ENCODE peak calls at places on chromosomes 11 and 22, in eight cellular contexts. Y is BE2C, E is GM20000, S is mammary epithelial cell, R is fibroblast of the aortic adventitia, D is PC-3, B is HL-60, A is lower lobe of right lung. G is an unnamed sample.

GRCh38 chr22:43289976-43290663 is 53.1 kb downstream of the SCUBE1 start:
- DNase-seq in Y (peak), E (no peak), S (peak), R (peak), D (no peak), B (peak), A (peak), G (no peak)

GRCh38 chr11:20105427-20105826 is 54.8 kb downstream of the DBX1 start:
- DNase-seq in Y (no peak), E (no peak), S (no peak), R (no peak), D (no peak), B (no peak), A (no peak), G (no peak)

GRCh38 chr11:12707500-12707880 is 33.3 kb downstream of the TEAD1 start:
- DNase-seq in Y (no peak), E (no peak), S (no peak), R (no peak), D (no peak), B (no peak), A (no peak), G (no peak)

GRCh38 chr22:31526275-31526674 is 29.9 kb downstream of the SFI1 start:
- DNase-seq in Y (no peak), E (no peak), S (no peak), R (no peak), D (no peak), B (no peak), A (no peak), G (no peak)

GRCh38 chr11:10181811-10182210 is 112.2 kb downstream of the SBF2 start:
- DNase-seq in Y (no peak), E (peak), S (no peak), R (peak), D (peak), B (no peak), A (no peak), G (peak)

GRCh38 chr11:45272701-45273100 is 13.4 kb downstream of the SYT13 start:
- DNase-seq in Y (no peak), E (no peak), S (peak), R (no peak), D (peak), B (no peak), A (no peak), G (no peak)

GRCh38 chr11:58592760-58593472 is 14.1 kb downstream of the ZFP91 start:
- DNase-seq in Y (no peak), E (no peak), S (peak), R (no peak), D (peak), B (no peak), A (no peak), G (no peak)

GRCh38 chr22:25057013-25057881 is 104.7 kb downstream of the KIAA1671 start:
- DNase-seq in Y (peak), E (peak), S (peak), R (peak), D (peak), B (peak), A (peak), G (peak)

GRCh38 chr11:9562716-9563115 is 10.8 kb upstream of the WEE1 start:
- DNase-seq in Y (no peak), E (no peak), S (peak), R (no peak), D (peak), B (no peak), A (no peak), G (no peak)

GRCh38 chr22:40739723-40740122 is 60.4 kb downstream of the MCHR1 start:
- DNase-seq in Y (no peak), E (no peak), S (peak), R (no peak), D (no peak), B (no peak), A (no peak), G (no peak)

GRCh38 chr11:106152824-106153223 is 75.4 kb downstream of the AASDHPPT start:
- DNase-seq in Y (no peak), E (no peak), S (peak), R (peak), D (peak), B (no peak), A (no peak), G (no peak)

GRCh38 chr11:16924462-16924825 is 89.8 kb downstream of the PLEKHA7 start:
- DNase-seq in Y (no peak), E (peak), S (no peak), R (no peak), D (no peak), B (no peak), A (no peak), G (peak)

GRCh38 chr11:121295246-121296007 is 2.9 kb downstream of the SC5D start:
- DNase-seq in Y (no peak), E (no peak), S (no peak), R (no peak), D (no peak), B (no peak), A (no peak), G (no peak)

GRCh38 chr11:108733479-108734116 is 68.7 kb downstream of the DDX10 start:
- DNase-seq in Y (no peak), E (peak), S (peak), R (peak), D (peak), B (peak), A (no peak), G (peak)

GRCh38 chr11:118622376-118623290 is 15.2 kb downstream of the PHLDB1 start:
- DNase-seq in Y (peak), E (no peak), S (peak), R (peak), D (peak), B (no peak), A (peak), G (no peak)

DNA sequence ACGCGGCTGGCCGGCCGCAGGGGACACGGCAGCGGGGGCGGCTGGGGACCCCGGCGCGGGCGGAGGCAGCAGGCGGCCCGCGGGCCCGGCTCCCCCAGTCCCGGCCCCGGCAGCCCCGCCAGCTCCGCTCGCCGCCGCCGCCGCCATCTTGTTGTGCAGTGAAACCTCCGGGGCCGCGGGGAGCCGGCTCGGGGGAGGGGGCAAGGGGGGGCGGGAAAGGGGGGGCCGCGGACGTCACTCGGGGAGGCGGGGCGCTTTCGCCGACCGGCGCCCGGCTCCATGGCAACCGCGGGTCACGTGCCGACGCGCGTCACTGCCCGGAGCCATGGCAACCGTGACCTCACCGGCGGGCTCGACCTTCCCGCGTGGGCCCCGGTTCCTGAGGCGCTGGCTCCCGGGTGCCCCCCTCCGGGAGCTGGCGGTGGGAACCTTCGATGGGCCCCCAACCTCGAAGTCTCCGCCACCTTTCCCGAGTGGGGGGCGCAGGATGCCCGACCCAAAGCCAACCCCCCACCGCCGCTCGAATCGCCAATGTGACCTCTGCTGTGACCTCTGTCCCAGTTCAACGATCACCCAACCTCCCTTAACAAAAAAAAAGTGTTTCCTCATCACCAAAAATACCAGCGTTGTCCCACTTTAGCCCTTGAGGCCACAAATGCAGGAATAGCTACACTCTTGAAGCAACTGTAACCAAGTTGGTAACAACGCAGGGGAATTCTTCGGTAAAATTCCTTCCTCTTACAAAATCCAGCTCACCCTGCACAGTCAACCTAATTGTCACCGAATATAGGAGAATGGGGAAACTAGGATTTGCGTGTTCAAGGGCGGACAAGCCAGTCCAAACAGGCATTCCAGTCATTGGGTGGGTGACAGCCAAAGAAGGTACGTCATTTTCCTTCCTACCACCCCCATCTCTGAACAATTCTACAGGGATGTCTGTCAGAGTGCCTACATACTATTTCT is at the start of gene SIK3:
- DNase-seq in Y (peak), E (peak), S (peak), R (peak), D (peak), B (peak), A (peak), G (peak)
- TF ChIP-seq CTCF in Y (no peak), E (peak), S (peak), R (peak), D (no peak), B (no peak), A (no peak), G (peak)

DNA sequence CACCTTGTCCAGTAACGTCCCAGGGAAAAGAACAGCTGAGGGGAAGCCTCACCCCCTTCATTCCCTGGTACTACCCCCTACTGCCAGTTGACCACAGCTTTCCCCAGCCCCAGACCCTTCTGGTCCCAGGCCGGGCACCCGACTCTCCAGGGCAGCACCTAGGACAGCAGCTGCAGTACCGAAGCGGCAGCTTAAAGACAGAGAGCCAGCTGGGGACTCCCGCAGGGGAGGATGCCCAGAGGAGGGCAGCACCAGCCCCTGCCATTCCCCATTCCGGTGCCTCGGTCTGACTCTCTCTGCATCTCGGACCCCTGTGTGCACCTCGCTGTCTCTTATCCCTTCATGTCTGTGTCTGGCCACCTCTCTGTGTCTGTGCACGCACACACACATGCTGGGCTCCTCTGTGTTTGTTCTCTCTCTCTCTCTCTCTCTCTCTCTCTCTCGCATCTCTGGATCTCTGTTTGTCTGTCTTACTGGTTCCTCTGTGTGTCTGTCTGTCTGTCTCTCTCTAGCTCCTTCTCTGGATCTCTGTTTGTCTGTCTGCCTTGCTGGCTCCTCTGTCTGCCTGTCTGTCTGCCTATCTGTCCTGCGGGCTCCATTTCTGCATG is 9.4 kb downstream of the IGSF9B start:
- DNase-seq in Y (peak), E (peak), S (peak), R (peak), D (peak), B (no peak), A (no peak), G (peak)
- TF ChIP-seq CTCF in Y (peak), E (no peak), S (peak), R (peak), D (peak), B (no peak), A (peak), G (no peak)

DNA sequence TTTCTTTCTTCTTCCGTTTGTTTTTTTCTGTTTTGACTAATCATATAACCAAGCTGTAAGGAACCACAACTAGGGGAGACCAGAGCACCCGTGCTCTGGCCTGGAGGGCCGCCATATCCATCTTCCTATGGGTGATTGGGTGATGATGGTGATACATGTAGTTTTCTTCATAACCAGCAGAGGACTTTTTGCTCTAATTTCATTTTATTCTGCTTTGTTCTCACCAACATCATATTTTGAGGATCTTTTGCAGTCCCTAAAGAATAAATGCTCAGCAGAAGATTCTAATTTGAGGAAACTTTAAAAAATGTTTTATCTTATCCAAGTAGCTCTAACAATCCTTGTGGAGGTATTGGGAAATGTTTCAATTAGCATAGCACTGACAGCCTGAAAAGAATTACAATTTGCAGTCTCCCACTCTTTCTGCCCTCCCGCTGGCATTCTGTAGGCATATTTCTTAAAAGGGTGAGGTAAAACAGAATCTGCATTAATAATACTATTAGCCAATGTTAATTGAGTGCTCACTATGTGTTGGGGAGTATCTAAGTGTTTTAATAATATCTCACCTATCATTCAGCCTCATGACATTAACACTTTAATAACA is 544.0 kb downstream of the NTM start:
- DNase-seq in Y (no peak), E (no peak), S (no peak), R (peak), D (peak), B (no peak), A (no peak), G (no peak)
- TF ChIP-seq CTCF in Y (no peak), E (no peak), S (peak), R (peak), D (peak), B (no peak), A (peak), G (no peak)

DNA sequence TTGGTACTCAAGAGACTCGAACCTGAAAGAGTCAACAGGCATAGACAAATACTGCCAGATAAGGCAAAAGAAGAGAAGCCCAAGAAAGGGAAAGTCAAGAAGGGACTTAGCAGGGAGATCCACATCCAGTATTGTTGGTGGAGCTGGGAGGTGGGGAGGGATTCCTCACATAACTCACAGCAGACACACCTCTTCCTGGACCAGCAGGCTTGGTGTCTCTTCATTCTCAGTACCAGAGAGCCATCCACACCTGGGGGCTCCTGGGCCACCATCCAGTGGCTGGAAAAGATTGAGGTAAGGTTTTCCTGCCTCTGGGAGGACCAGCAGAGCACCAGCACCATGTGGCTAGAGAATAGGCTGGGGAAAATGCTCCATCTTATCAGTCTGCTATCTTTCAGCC is 161.6 kb upstream of the SESN3 start:
- DNase-seq in Y (no peak), E (no peak), S (no peak), R (no peak), D (no peak), B (no peak), A (no peak), G (no peak)
- TF ChIP-seq CTCF in Y (no peak), E (no peak), S (no peak), R (no peak), D (no peak), B (no peak), A (no peak), G (no peak)

DNA sequence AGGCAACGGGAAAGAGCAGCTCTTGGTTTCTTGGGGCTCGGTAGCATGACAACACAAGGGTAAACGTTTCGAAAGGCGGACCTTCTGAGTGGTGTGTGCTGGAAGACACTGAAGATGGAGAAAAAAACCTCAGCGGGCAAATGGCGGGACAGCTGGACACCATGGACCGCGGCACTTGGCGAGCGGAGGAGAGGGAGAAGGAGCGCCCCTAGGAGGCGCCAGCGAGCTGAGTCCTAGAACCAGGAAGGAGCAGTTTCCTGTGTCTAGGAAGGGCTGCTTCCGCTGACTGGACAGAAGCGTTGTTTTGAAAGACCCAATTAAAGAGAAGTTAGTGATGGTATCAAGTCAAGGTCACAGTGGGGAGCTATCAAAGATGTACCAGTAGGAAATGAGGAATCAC is 44.0 kb upstream of the OPCML start:
- DNase-seq in Y (peak), E (no peak), S (no peak), R (no peak), D (no peak), B (no peak), A (no peak), G (no peak)
- TF ChIP-seq CTCF in Y (peak), E (no peak), S (no peak), R (no peak), D (peak), B (no peak), A (no peak), G (no peak)

GRCh38 chr11:8315463-8315862 is 51.8 kb upstream of the LMO1 start:
- DNase-seq in Y (peak), E (no peak), S (no peak), R (no peak), D (no peak), B (no peak), A (no peak), G (no peak)

GRCh38 chr11:8317164-8317563 is 53.5 kb upstream of the LMO1 start:
- DNase-seq in Y (no peak), E (no peak), S (no peak), R (peak), D (no peak), B (no peak), A (no peak), G (no peak)

GRCh38 chr11:8321876-8322275 is 58.2 kb upstream of the LMO1 start:
- DNase-seq in Y (no peak), E (no peak), S (no peak), R (no peak), D (no peak), B (no peak), A (no peak), G (no peak)

GRCh38 chr11:8323161-8323935 is 59.7 kb upstream of the LMO1 start:
- DNase-seq in Y (no peak), E (no peak), S (no peak), R (no peak), D (no peak), B (no peak), A (no peak), G (no peak)

DNA sequence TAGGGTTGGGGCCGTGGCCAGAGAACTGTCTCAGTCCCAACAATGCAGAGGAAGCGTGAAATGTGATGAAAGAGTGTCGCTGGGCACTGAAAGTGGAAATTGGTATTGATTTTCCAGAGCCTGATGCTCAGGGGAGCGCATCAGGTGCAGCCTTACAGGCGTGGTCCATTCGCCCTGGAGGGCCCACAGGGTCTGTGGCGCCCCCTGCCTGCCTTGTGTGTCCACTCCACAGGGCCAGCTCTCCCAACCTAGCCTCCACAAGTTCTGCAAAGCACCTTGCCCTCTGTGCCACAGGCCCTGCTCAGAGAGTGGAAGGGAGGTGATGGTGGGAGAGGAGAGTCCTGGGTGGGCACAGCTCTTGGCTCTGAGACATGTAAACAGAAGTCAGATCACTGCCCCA is 54.9 kb upstream of the LMO1 start:
- DNase-seq in Y (peak), E (no peak), S (no peak), R (no peak), D (no peak), B (no peak), A (no peak), G (no peak)
- TF ChIP-seq CTCF in Y (peak), E (peak), S (peak), R (no peak), D (peak), B (no peak), A (no peak), G (peak)

DNA sequence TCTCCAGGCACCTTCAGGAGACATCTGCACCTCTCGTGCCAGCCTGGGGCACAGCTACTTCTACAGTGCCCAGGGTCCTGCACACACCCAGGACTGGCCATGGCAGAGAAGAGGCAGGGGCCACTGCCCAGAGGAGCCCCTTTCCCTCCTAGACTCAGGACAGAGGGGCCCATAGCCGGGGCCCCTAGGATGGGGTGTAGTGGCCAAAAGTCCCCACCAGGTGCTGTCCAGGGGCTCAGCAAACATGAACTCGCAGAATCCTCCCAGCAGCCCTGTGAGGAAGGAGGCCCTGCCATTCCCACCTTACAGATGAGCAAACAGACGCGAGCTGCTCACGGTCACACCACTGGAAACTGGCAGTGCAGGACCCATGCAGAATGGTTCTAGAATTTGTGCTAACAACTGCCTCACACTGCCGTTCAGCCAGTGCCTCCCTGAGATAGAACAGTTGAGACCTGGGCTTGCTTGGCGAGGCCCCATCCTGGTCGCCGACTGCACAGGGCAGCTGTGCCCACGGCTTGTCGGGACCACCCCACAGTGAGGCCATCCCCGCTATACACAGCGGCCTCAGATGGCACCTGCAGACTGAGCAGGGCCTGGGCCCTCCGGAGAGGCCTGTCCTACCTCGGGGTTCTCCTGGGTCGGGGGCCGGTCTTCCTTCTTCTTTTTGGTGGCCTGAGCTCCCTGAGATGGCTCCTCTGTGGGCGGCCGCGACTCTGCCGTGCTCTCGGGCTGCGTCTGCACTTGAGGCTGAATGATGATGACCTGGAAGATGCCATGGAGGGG is 96.4 kb downstream of the PHF21B start:
- DNase-seq in Y (no peak), E (no peak), S (no peak), R (no peak), D (no peak), B (no peak), A (peak), G (no peak)
- TF ChIP-seq CTCF in Y (no peak), E (no peak), S (no peak), R (no peak), D (no peak), B (no peak), A (no peak), G (no peak)

DNA sequence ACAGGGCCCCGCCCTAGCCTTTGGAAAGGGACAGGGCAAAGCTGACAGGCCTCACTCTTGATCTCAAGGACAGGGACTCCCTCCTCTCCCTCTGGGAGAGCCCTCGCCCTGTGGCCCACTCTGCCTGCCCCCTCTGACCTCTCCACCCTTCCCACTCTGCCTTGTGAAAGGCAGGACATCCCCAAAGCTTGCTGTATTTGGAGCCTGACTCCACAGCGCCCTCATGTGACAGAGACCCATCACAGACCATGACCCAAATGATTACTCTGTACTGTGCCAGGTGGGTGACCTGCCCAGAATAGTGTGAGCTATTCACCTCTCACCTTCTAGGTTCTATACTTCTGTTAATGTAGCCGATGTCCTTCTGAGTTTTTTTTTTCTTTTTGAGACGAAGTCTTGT is 18.8 kb downstream of the P2RY2 start:
- DNase-seq in Y (peak), E (peak), S (peak), R (peak), D (peak), B (peak), A (peak), G (peak)
- TF ChIP-seq CTCF in Y (peak), E (peak), S (peak), R (peak), D (peak), B (peak), A (peak), G (peak)